ENCODE peak calls at places on chromosomes 7 and 10, in six cellular contexts. Q is heart left ventricle, Z is psoas muscle, I is sigmoid colon, G is neural progenitor cell, B is foreskin fibroblast. C is an unnamed sample.

GRCh38 chr7:3168370-3168769 is 124.7 kb upstream of the CARD11 start:
- DNase-seq in Q (peak), Z (no peak), B (no peak), I (no peak), G (no peak), C (no peak)

GRCh38 chr7:136874393-136875032 is 6.1 kb downstream of the CHRM2 start:
- DNase-seq in G (peak), Q (no peak), B (no peak), Z (no peak), I (no peak), C (peak)

GRCh38 chr10:50426485-50426884 is 175.2 kb upstream of the ASAH2 start:
- DNase-seq in Z (no peak), Q (no peak), G (no peak), I (no peak), B (no peak), C (no peak)

GRCh38 chr7:102913846-102914245 is 1.0 kb downstream of the LRRC17 start:
- DNase-seq in I (no peak), B (no peak), G (no peak), Z (no peak), Q (no peak), C (peak)

GRCh38 chr7:115779561-115779960 is 251.0 kb downstream of the TFEC start:
- DNase-seq in B (peak), Z (no peak), Q (no peak), G (no peak), I (no peak), C (peak)

GRCh38 chr7:3979956-3980643 is 679.0 kb downstream of the SDK1 start:
- DNase-seq in Z (no peak), G (peak), I (no peak), B (no peak), Q (no peak), C (peak)

GRCh38 chr7:3112499-3113134 is 69.0 kb upstream of the CARD11 start:
- DNase-seq in B (no peak), Z (no peak), G (peak), I (no peak), Q (no peak), C (no peak)

GRCh38 chr7:140039071-140039470 is 23.7 kb downstream of the PARP12 start:
- DNase-seq in Q (no peak), Z (no peak), I (no peak), G (no peak), B (no peak), C (no peak)

GRCh38 chr10:122326385-122326784 is 48.1 kb upstream of the PLEKHA1 start:
- DNase-seq in G (no peak), Z (no peak), Q (no peak), B (no peak), I (no peak), C (no peak)

GRCh38 chr7:78301361-78301760 is 502.8 kb downstream of the PHTF2 start:
- DNase-seq in Q (no peak), G (no peak), B (peak), I (no peak), Z (no peak), C (peak)

GRCh38 chr10:124465777-124466488 is 4.3 kb downstream of the LHPP start:
- DNase-seq in Z (no peak), I (no peak), G (no peak), Q (no peak), B (no peak), C (no peak)

GRCh38 chr10:43233601-43234430 is 33.0 kb downstream of the RASGEF1A start:
- DNase-seq in I (peak), B (no peak), G (no peak), Q (no peak), Z (peak), C (no peak)

GRCh38 chr10:123883921-123884320 is 7.7 kb downstream of the CPXM2 start:
- DNase-seq in Q (no peak), G (no peak), I (no peak), Z (no peak), B (no peak), C (no peak)

GRCh38 chr10:67308912-67309311 is 383.1 kb downstream of the LRRTM3 start:
- DNase-seq in Q (no peak), B (no peak), I (no peak), Z (no peak), G (no peak), C (no peak)

GRCh38 chr10:53314856-53315255 is 542.3 kb upstream of the MBL2 start:
- DNase-seq in Q (no peak), Z (no peak), I (no peak), B (peak), G (no peak), C (peak)

GRCh38 chr7:35253680-35254495 is at the start of gene TBX20:
- DNase-seq in B (peak), Z (peak), G (peak), Q (peak), I (no peak), C (peak)

DNA sequence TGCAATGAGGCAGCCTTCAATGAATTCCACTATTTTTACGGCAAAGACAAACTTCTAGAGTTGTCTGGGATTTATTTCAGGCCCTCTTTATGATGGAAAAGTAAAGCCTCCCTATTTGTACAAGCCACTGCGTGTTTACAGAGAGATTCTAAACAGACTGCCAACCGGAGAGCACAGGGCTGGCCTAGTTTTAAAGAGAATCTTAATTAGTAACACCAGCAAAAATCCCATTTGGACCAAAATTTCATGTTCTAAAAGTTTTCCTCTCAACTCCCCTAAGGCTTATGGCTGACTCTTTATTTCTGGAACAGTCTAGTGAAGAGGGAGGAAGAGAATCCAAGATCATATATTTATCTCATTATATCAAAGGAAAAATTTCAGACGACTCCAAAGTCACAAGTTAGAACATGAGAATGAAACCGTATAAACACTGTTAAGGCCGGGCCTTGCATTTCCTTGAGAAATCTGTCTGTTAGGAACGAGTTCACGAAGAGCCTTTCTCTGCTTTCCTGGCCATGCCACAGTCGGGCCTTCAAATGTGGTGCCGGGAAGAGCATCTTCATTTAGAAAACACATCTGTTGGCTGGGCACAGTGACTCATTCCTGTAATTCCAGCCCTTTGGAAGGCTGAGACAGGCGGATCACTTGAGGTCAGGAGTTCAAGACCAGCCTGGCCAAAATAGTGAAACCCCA is 724.6 kb upstream of the NRP1 start:
- DNase-seq in G (no peak), I (no peak), B (no peak), Q (no peak), Z (no peak), C (no peak)
- TF ChIP-seq CTCF in G (no peak), I (no peak), B (no peak), Q (no peak), Z (no peak), C (no peak)

GRCh38 chr7:150341263-150342118 is at the start of gene RARRES2:
- DNase-seq in G (peak), I (peak), Q (peak), B (no peak), Z (peak), C (no peak)
- H3K4me3 ChIP-seq in G (peak), I (peak), Q (peak), B (peak), Z (peak), C (peak)

DNA sequence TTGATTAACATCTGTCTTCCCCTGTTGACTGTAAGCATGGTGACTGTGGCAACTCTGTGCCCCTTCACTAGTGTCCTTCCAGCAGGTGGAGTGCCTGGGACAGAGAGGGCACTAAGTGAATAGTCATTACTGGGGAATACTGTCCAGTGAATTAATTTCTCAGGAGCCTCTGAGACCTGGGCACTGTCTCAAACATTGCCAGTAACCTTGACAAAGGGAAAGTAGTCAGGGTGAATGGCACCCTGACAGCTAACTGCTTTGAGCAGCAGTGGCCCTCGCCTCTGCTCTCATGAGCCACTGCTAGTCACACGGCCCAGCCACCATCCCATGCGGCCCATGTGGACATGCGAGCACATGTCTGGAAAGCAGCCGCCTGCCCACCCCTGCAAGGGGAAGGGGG is 13.1 kb upstream of the GRB10 start:
- DNase-seq in I (no peak), G (no peak), Q (no peak), B (no peak), Z (no peak), C (no peak)
- TF ChIP-seq CTCF in I (no peak), G (no peak), Q (peak), B (no peak), Z (peak), C (peak)

GRCh38 chr10:89458289-89458688 is 43.9 kb downstream of the IFIT5 start:
- DNase-seq in B (peak), G (no peak), I (no peak), Q (no peak), Z (no peak), C (peak)
- H3K4me3 ChIP-seq in B (no peak), G (no peak), I (no peak), Q (no peak), Z (no peak), C (no peak)

C was measured in astrocyte of the spinal cord.